ENCODE peak calls at places on chromosomes 4 and X, in eight cellular contexts. One of them, this sample, is unnamed.

GRCh38 chr4:165383757-165384156 is 4.9 kb downstream of the CPE start:
- DNase-seq in GM03348: no peak
- DNase-seq in HEK293T: no peak
- DNase-seq in stimulated activated CD4-positive, alpha-beta T cell treated with anti-CD3 and anti-CD28 coated beads, TNF-alpha, amount 100 ng/mL, for 1 hour: no peak
- DNase-seq in NCI-H226: no peak
- DNase-seq in AG10803: no peak
- DNase-seq in left cardiac atrium: no peak
- DNase-seq in CD8-positive, alpha-beta memory T cell: no peak
- DNase-seq in this sample: peak

GRCh38 chr4:1731180-1731579 is 9.9 kb downstream of the TACC3 start:
- DNase-seq in AG10803: no peak
- DNase-seq in GM03348: no peak
- DNase-seq in HEK293T: no peak
- DNase-seq in left cardiac atrium: no peak
- DNase-seq in stimulated activated CD4-positive, alpha-beta T cell treated with anti-CD3 and anti-CD28 coated beads, TNF-alpha, amount 100 ng/mL, for 1 hour: no peak
- DNase-seq in CD8-positive, alpha-beta memory T cell: no peak
- DNase-seq in NCI-H226: peak
- DNase-seq in this sample: no peak

GRCh38 chr4:180635276-180635675 is 1607.9 kb upstream of the TENM3 start:
- DNase-seq in GM03348: no peak
- DNase-seq in AG10803: no peak
- DNase-seq in stimulated activated CD4-positive, alpha-beta T cell treated with anti-CD3 and anti-CD28 coated beads, TNF-alpha, amount 100 ng/mL, for 1 hour: no peak
- DNase-seq in CD8-positive, alpha-beta memory T cell: no peak
- DNase-seq in HEK293T: no peak
- DNase-seq in NCI-H226: no peak
- DNase-seq in left cardiac atrium: no peak
- DNase-seq in this sample: no peak

GRCh38 chr4:183620421-183620820 is 38.6 kb downstream of the RWDD4 start:
- DNase-seq in left cardiac atrium: no peak
- DNase-seq in HEK293T: no peak
- DNase-seq in stimulated activated CD4-positive, alpha-beta T cell treated with anti-CD3 and anti-CD28 coated beads, TNF-alpha, amount 100 ng/mL, for 1 hour: no peak
- DNase-seq in GM03348: no peak
- DNase-seq in CD8-positive, alpha-beta memory T cell: no peak
- DNase-seq in NCI-H226: no peak
- DNase-seq in AG10803: no peak
- DNase-seq in this sample: no peak

GRCh38 chr4:91298156-91298700 is 1005.5 kb upstream of the GRID2 start:
- DNase-seq in stimulated activated CD4-positive, alpha-beta T cell treated with anti-CD3 and anti-CD28 coated beads, TNF-alpha, amount 100 ng/mL, for 1 hour: no peak
- DNase-seq in HEK293T: no peak
- DNase-seq in AG10803: no peak
- DNase-seq in NCI-H226: no peak
- DNase-seq in CD8-positive, alpha-beta memory T cell: no peak
- DNase-seq in left cardiac atrium: no peak
- DNase-seq in GM03348: no peak
- DNase-seq in this sample: no peak

GRCh38 chr4:1039493-1040343 is 28.3 kb downstream of the FGFRL1 start:
- DNase-seq in AG10803: peak
- DNase-seq in stimulated activated CD4-positive, alpha-beta T cell treated with anti-CD3 and anti-CD28 coated beads, TNF-alpha, amount 100 ng/mL, for 1 hour: no peak
- DNase-seq in NCI-H226: peak
- DNase-seq in HEK293T: peak
- DNase-seq in CD8-positive, alpha-beta memory T cell: no peak
- DNase-seq in GM03348: peak
- DNase-seq in left cardiac atrium: peak
- DNase-seq in this sample: peak

GRCh38 chr4:1417522-1418390 is 11.5 kb upstream of the NKX1-1 start:
- DNase-seq in left cardiac atrium: peak
- DNase-seq in HEK293T: no peak
- DNase-seq in CD8-positive, alpha-beta memory T cell: no peak
- DNase-seq in AG10803: no peak
- DNase-seq in NCI-H226: no peak
- DNase-seq in GM03348: no peak
- DNase-seq in stimulated activated CD4-positive, alpha-beta T cell treated with anti-CD3 and anti-CD28 coated beads, TNF-alpha, amount 100 ng/mL, for 1 hour: no peak
- DNase-seq in this sample: no peak

GRCh38 chrX:54482839-54483593 is 13.0 kb downstream of the FGD1 start:
- DNase-seq in NCI-H226: no peak
- DNase-seq in left cardiac atrium: peak
- DNase-seq in CD8-positive, alpha-beta memory T cell: no peak
- DNase-seq in GM03348: peak
- DNase-seq in HEK293T: no peak
- DNase-seq in AG10803: peak
- DNase-seq in stimulated activated CD4-positive, alpha-beta T cell treated with anti-CD3 and anti-CD28 coated beads, TNF-alpha, amount 100 ng/mL, for 1 hour: no peak
- DNase-seq in this sample: peak

GRCh38 chr4:153618831-153619230 is 65.2 kb upstream of the TLR2 start:
- DNase-seq in GM03348: no peak
- DNase-seq in CD8-positive, alpha-beta memory T cell: no peak
- DNase-seq in AG10803: peak
- DNase-seq in HEK293T: no peak
- DNase-seq in NCI-H226: no peak
- DNase-seq in left cardiac atrium: no peak
- DNase-seq in stimulated activated CD4-positive, alpha-beta T cell treated with anti-CD3 and anti-CD28 coated beads, TNF-alpha, amount 100 ng/mL, for 1 hour: no peak
- DNase-seq in this sample: no peak

GRCh38 chrX:115344885-115345653 is 55.6 kb downstream of the LUZP4 start:
- DNase-seq in HEK293T: peak
- DNase-seq in NCI-H226: peak
- DNase-seq in AG10803: peak
- DNase-seq in stimulated activated CD4-positive, alpha-beta T cell treated with anti-CD3 and anti-CD28 coated beads, TNF-alpha, amount 100 ng/mL, for 1 hour: no peak
- DNase-seq in left cardiac atrium: peak
- DNase-seq in CD8-positive, alpha-beta memory T cell: no peak
- DNase-seq in GM03348: peak
- DNase-seq in this sample: peak

GRCh38 chrX:109940411-109940810 is 62.5 kb upstream of the TMEM164 start:
- DNase-seq in HEK293T: no peak
- DNase-seq in GM03348: no peak
- DNase-seq in stimulated activated CD4-positive, alpha-beta T cell treated with anti-CD3 and anti-CD28 coated beads, TNF-alpha, amount 100 ng/mL, for 1 hour: no peak
- DNase-seq in left cardiac atrium: no peak
- DNase-seq in NCI-H226: no peak
- DNase-seq in CD8-positive, alpha-beta memory T cell: no peak
- DNase-seq in AG10803: no peak
- DNase-seq in this sample: no peak

GRCh38 chrX:16310326-16310725 is 143.0 kb downstream of the MAGEB17 start:
- DNase-seq in left cardiac atrium: no peak
- DNase-seq in CD8-positive, alpha-beta memory T cell: no peak
- DNase-seq in HEK293T: no peak
- DNase-seq in NCI-H226: no peak
- DNase-seq in AG10803: no peak
- DNase-seq in GM03348: no peak
- DNase-seq in stimulated activated CD4-positive, alpha-beta T cell treated with anti-CD3 and anti-CD28 coated beads, TNF-alpha, amount 100 ng/mL, for 1 hour: no peak
- DNase-seq in this sample: no peak

GRCh38 chr4:155481150-155481549 is 104.4 kb upstream of the MAP9 start:
- DNase-seq in HEK293T: no peak
- DNase-seq in GM03348: no peak
- DNase-seq in left cardiac atrium: no peak
- DNase-seq in stimulated activated CD4-positive, alpha-beta T cell treated with anti-CD3 and anti-CD28 coated beads, TNF-alpha, amount 100 ng/mL, for 1 hour: no peak
- DNase-seq in AG10803: no peak
- DNase-seq in CD8-positive, alpha-beta memory T cell: no peak
- DNase-seq in NCI-H226: no peak
- DNase-seq in this sample: no peak

GRCh38 chrX:49079489-49080428 is at the start of gene WDR45:
- DNase-seq in stimulated activated CD4-positive, alpha-beta T cell treated with anti-CD3 and anti-CD28 coated beads, TNF-alpha, amount 100 ng/mL, for 1 hour: peak
- DNase-seq in HEK293T: peak
- DNase-seq in GM03348: peak
- DNase-seq in NCI-H226: peak
- DNase-seq in AG10803: peak
- DNase-seq in CD8-positive, alpha-beta memory T cell: peak
- DNase-seq in left cardiac atrium: peak
- DNase-seq in this sample: peak